ENCODE peak calls at places on chromosomes 13 and 19, in six cellular contexts. F is sigmoid colon, B is neuronal stem cell, H is cardiac muscle cell, W is lower lobe of right lung, R is adrenal gland. V is an unnamed sample.
A peak's percentile ranks its signal among the peaks of the same experiment; 100 is the strongest.

GRCh38 chr19:51441410-51442390 is 16.6 kb downstream of the SIGLEC8 start:
- DNase-seq in F (peak; percentile 46), W (no peak), R (no peak), H (no peak), B (no peak), V (no peak)

GRCh38 chr19:51185868-51186215 is 39.0 kb upstream of the CD33 start:
- DNase-seq in H (no peak), B (no peak), W (no peak), R (no peak), F (no peak), V (no peak)

GRCh38 chr19:7905859-7906258 is 2.2 kb downstream of the MAP2K7 start:
- DNase-seq in R (peak; percentile 25), H (no peak), W (peak; percentile 47), F (no peak), B (no peak), V (no peak)

GRCh38 chr19:10293637-10294367 is 4.0 kb downstream of the ICAM5 start:
- DNase-seq in R (no peak), W (no peak), H (no peak), B (no peak), F (no peak), V (no peak)

GRCh38 chr19:28537079-28537478 is 675.9 kb downstream of the UQCRFS1 start:
- DNase-seq in W (no peak), F (no peak), H (no peak), B (no peak), R (no peak), V (no peak)

GRCh38 chr19:34508540-34508939 is 27.0 kb downstream of the WTIP start:
- DNase-seq in B (no peak), W (no peak), F (no peak), H (no peak), R (no peak), V (no peak)

GRCh38 chr19:47723573-47723923 is 10.3 kb downstream of the EHD2 start:
- DNase-seq in W (peak; percentile 87), R (peak; percentile 87), F (peak; percentile 95), H (no peak), B (no peak), V (no peak)

GRCh38 chr19:12783226-12783848 is 7.9 kb upstream of the JUNB start:
- DNase-seq in B (no peak), H (no peak), W (no peak), F (no peak), R (no peak), V (no peak)

GRCh38 chr13:20997301-20998061 is 63.9 kb downstream of the LATS2 start:
- DNase-seq in W (no peak), F (no peak), R (no peak), H (no peak), B (no peak), V (no peak)

GRCh38 chr19:53389591-53390377 is 5.2 kb upstream of the ZNF765 start:
- DNase-seq in F (no peak), H (no peak), R (no peak), B (no peak), W (no peak), V (no peak)

GRCh38 chr19:52991484-52991883 is 22.2 kb upstream of the ERVV-1 start:
- DNase-seq in W (no peak), H (no peak), R (peak; percentile 20), B (no peak), F (no peak), V (no peak)

GRCh38 chr19:18832331-18833140 is 777 bp downstream of the UPF1 start:
- DNase-seq in F (no peak), B (peak; percentile 30), W (no peak), H (peak; percentile 45), R (peak; percentile 55), V (no peak)

GRCh38 chr19:3555653-3556422 is 1.5 kb downstream of the MFSD12 start:
- DNase-seq in W (peak; percentile 40), R (no peak), F (no peak), B (no peak), H (no peak), V (no peak)

GRCh38 chr13:46561691-46562090 is 8.7 kb downstream of the LRCH1 start:
- DNase-seq in R (no peak), H (no peak), F (no peak), W (no peak), B (no peak), V (no peak)

GRCh38 chr19:35903550-35904179 is 1.3 kb downstream of the HCST start:
- DNase-seq in H (peak; percentile 65), B (no peak), R (peak; percentile 80), W (peak; percentile 94), F (peak; percentile 87), V (peak; percentile 46)

GRCh38 chr19:16671652-16672274 is 10.8 kb downstream of the TMEM38A start:
- DNase-seq in W (no peak), H (peak; percentile 18), R (no peak), F (no peak), B (no peak), V (no peak)

GRCh38 chr13:73090116-73090811 is 31.5 kb downstream of the KLF5 start:
- DNase-seq in W (no peak), R (no peak), H (no peak), B (no peak), F (no peak), V (no peak)

GRCh38 chr19:29507081-29507860 is 18.5 kb upstream of the VSTM2B start:
- DNase-seq in W (peak; percentile 34), R (no peak), B (no peak), F (peak; percentile 56), H (no peak), V (no peak)

GRCh38 chr13:99931462-99931861 is 40.1 kb downstream of the ZIC5 start:
- DNase-seq in F (no peak), R (no peak), H (no peak), B (no peak), W (no peak), V (no peak)

GRCh38 chr13:80388506-80388905 is 47.6 kb upstream of the SPRY2 start:
- DNase-seq in H (no peak), F (no peak), W (no peak), R (no peak), B (no peak), V (no peak)

GRCh38 chr13:82147526-82147925 is 1734.7 kb downstream of the SLITRK1 start:
- DNase-seq in H (no peak), B (no peak), R (no peak), F (no peak), W (no peak), V (no peak)

GRCh38 chr13:30191491-30192100 is 115.8 kb downstream of the KATNAL1 start:
- DNase-seq in F (no peak), W (no peak), B (no peak), R (no peak), H (no peak), V (no peak)

GRCh38 chr13:92251815-92252214 is 853.4 kb downstream of the GPC5 start:
- DNase-seq in B (no peak), W (no peak), F (no peak), H (no peak), R (no peak), V (no peak)

GRCh38 chr13:76965759-76966421 is 17.6 kb downstream of the ACOD1 start:
- DNase-seq in R (peak; percentile 54), H (no peak), B (no peak), W (no peak), F (peak; percentile 75), V (no peak)

GRCh38 chr19:19515764-19516519 is at the start of gene NDUFA13:
- DNase-seq in W (peak; percentile 92), B (peak; percentile 94), H (peak; percentile 91), F (peak; percentile 96), R (peak; percentile 90), V (peak; percentile 84)

GRCh38 chr13:35092251-35092650 is 150.2 kb downstream of the NBEA start:
- DNase-seq in R (no peak), W (no peak), H (no peak), B (no peak), F (no peak), V (no peak)

GRCh38 chr19:40614595-40615411 is 13.6 kb downstream of the LTBP4 start:
- DNase-seq in H (peak; percentile 89), F (peak; percentile 95), W (peak; percentile 86), R (peak; percentile 90), B (peak; percentile 86), V (no peak)

GRCh38 chr13:30718661-30719520 is 16.5 kb upstream of the ALOX5AP start:
- DNase-seq in W (no peak), H (no peak), F (no peak), R (no peak), B (no peak), V (no peak)

GRCh38 chr13:58712191-58712590 is 1080.6 kb downstream of the PCDH17 start:
- DNase-seq in W (no peak), F (no peak), B (peak; percentile 23), R (no peak), H (no peak), V (no peak)

GRCh38 chr19:50818859-50819472 is 4.6 kb downstream of the KLK1 start:
- DNase-seq in B (no peak), H (no peak), R (no peak), W (no peak), F (no peak), V (no peak)

GRCh38 chr19:15283141-15283885 is 49.0 kb downstream of the BRD4 start:
- DNase-seq in H (peak; percentile 19), R (peak; percentile 57), W (no peak), F (peak; percentile 77), B (no peak), V (peak; percentile 37)
- H3K27ac ChIP-seq in H (peak overlapping the region; percentile 85), R (no peak overlapping the region), W (peak overlapping the region; percentile 12), F (peak overlapping the region; percentile 77), B (no peak overlapping the region), V (no peak overlapping the region)

GRCh38 chr19:5147074-5147970 is 178.4 kb downstream of the KDM4B start:
- DNase-seq in H (no peak), B (no peak), W (peak; percentile 34), R (no peak), F (no peak), V (no peak)
- H3K27ac ChIP-seq in H (no peak overlapping the region), B (no peak overlapping the region), W (no peak overlapping the region), R (no peak overlapping the region), F (no peak overlapping the region), V (no peak overlapping the region)

DNA sequence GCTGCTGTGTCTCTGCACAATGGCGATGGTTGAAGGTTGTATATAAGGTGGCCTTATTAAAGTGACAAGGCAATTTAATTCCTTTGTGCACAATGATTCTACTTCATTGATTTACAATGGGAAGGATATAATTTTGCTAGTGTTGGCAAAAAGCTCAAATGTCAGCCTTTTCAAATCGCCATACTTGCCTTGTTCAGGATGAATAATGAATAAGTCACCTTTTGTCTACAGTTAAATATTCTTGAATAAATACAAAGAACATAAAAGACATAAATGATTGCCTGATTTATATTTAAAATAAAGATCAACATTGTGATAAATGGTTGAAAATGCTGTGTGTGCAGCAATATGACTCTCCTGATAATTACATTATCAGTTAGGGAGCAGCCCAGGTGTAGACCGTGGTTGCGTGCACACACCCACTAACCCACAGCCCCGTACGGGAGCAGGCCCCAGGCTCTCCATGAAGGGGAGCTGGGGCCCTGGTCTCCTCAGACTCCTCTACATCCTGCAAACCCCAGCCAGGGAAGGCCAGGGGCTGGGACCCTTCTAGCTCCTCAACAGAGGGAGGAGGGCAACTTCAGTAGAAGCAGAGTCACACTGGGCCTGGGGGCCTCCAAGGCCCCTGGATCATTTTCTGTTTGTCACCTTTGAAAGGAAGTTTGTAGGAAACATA is 64.9 kb downstream of the TEX29 start:
- DNase-seq in B (no peak), F (no peak), H (no peak), W (no peak), R (no peak), V (no peak)
- H3K27ac ChIP-seq in B (no peak overlapping the region), F (no peak overlapping the region), H (no peak overlapping the region), W (no peak overlapping the region), R (no peak overlapping the region), V (no peak overlapping the region)

DNA sequence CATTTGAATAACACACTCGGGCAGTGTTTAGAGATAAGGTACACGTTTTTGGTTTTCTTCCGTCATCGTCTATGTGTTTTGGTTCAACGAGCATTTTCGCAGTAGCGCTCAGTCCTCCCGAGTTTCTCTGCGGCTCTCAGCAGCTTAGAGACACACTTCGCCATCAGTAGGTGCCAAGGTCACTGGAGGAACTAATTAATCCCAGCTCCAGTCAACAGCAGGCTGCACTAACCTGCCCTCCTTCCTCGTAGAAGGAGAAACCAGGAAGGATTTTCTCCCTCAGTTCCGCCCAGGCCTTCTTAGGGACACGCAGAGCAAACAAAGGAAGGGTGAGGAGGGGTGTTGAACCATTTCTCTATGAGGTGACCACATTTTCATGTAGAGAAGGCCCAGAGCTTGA is 12.6 kb downstream of the MBNL2 start:
- DNase-seq in B (no peak), H (no peak), W (no peak), R (no peak), F (no peak), V (no peak)
- H3K27ac ChIP-seq in B (no peak overlapping the region), H (no peak overlapping the region), W (peak overlapping the region; percentile 33), R (peak overlapping the region; percentile 17), F (peak overlapping the region; percentile 82), V (peak overlapping the region; percentile 76)